ENCODE peak calls at places on chromosomes 4 and X, in ten cellular contexts. W, G, D, R, B, Z, V, U, A and X are unnamed samples.

GRCh38 chrX:136667446-136668168 is 19.6 kb downstream of the CD40LG start:
- DNase-seq in D (no peak), Z (no peak), A (peak; percentile 31), U (no peak), R (no peak), B (no peak), W (no peak), V (no peak), G (no peak), X (no peak)

GRCh38 chr4:40843696-40844095 is 93.9 kb downstream of the NSUN7 start:
- DNase-seq in Z (peak; percentile 10), G (peak; percentile 35), U (no peak), B (no peak), R (no peak), D (no peak), A (no peak), W (no peak), V (no peak), X (no peak)

GRCh38 chrX:143648705-143649104 is 12.8 kb upstream of the SLITRK4 start:
- DNase-seq in U (no peak), G (peak; percentile 29), V (no peak), A (no peak), B (no peak), D (no peak), Z (no peak), W (no peak), R (no peak), X (no peak)

GRCh38 chrX:41184312-41184711 is 99.1 kb downstream of the USP9X start:
- DNase-seq in V (no peak), G (no peak), W (no peak), R (no peak), Z (no peak), U (no peak), D (no peak), B (no peak), A (no peak), X (no peak)

GRCh38 chrX:70016513-70016912 is 33.2 kb downstream of the AWAT2 start:
- DNase-seq in D (no peak), Z (no peak), W (no peak), R (no peak), B (no peak), G (no peak), A (no peak), V (no peak), U (no peak), X (no peak)

GRCh38 chrX:15929231-15929630 is 74.6 kb upstream of the AP1S2 start:
- DNase-seq in G (no peak), Z (no peak), D (no peak), A (no peak), R (no peak), U (no peak), W (no peak), V (no peak), B (no peak), X (no peak)

GRCh38 chr4:128827280-128827679 is 17.8 kb downstream of the JADE1 start:
- DNase-seq in R (no peak), A (no peak), G (no peak), V (no peak), U (no peak), D (no peak), B (no peak), W (no peak), Z (no peak), X (no peak)

GRCh38 chr4:145732001-145732400 is 52.1 kb downstream of the C4orf51 start:
- DNase-seq in D (no peak), A (no peak), V (no peak), U (no peak), W (no peak), Z (no peak), R (no peak), B (no peak), G (no peak), X (no peak)

GRCh38 chr4:74886490-74886889 is 46.4 kb upstream of the PARM1 start:
- DNase-seq in Z (no peak), W (no peak), R (peak; percentile 76), A (no peak), G (peak; percentile 2), V (no peak), U (no peak), D (no peak), B (no peak), X (no peak)

GRCh38 chrX:70029790-70030189 is 19.9 kb downstream of the AWAT2 start:
- DNase-seq in U (no peak), D (no peak), V (no peak), A (no peak), R (no peak), B (no peak), W (no peak), Z (no peak), G (peak; percentile 7), X (no peak)

GRCh38 chr4:55444822-55445221 is 49.1 kb downstream of the TMEM165 start:
- DNase-seq in B (no peak), R (peak; percentile 62), A (no peak), V (no peak), U (peak; percentile 58), W (no peak), Z (no peak), D (no peak), G (peak; percentile 25), X (no peak)

GRCh38 chrX:153687121-153688039 is at the start of gene SLC6A8:
- DNase-seq in D (no peak), Z (peak; percentile 19), G (peak; percentile 62), V (no peak), U (peak; percentile 19), A (no peak), W (peak; percentile 17), B (peak; percentile 79), R (peak; percentile 77), X (no peak)

GRCh38 chrX:115895678-115896329 is 274.7 kb upstream of the AGTR2 start:
- DNase-seq in G (no peak), U (no peak), A (no peak), V (no peak), R (no peak), Z (no peak), D (no peak), B (no peak), W (no peak), X (no peak)

GRCh38 chrX:115892787-115893671 is 277.5 kb upstream of the AGTR2 start:
- DNase-seq in V (no peak), A (peak; percentile 72), W (peak; percentile 68), R (peak; percentile 17), Z (peak; percentile 36), U (peak; percentile 28), G (peak; percentile 52), B (no peak), D (no peak), X (no peak)

GRCh38 chrX:115894087-115894486 is 276.5 kb upstream of the AGTR2 start:
- DNase-seq in D (no peak), G (peak; percentile 45), Z (no peak), V (no peak), U (peak; percentile 13), R (no peak), W (peak; percentile 41), B (no peak), A (peak; percentile 20), X (no peak)

GRCh38 chrX:115889121-115889890 is 281.2 kb upstream of the AGTR2 start:
- DNase-seq in V (no peak), A (no peak), D (no peak), Z (no peak), B (no peak), U (no peak), W (no peak), G (no peak), R (no peak), X (no peak)

DNA sequence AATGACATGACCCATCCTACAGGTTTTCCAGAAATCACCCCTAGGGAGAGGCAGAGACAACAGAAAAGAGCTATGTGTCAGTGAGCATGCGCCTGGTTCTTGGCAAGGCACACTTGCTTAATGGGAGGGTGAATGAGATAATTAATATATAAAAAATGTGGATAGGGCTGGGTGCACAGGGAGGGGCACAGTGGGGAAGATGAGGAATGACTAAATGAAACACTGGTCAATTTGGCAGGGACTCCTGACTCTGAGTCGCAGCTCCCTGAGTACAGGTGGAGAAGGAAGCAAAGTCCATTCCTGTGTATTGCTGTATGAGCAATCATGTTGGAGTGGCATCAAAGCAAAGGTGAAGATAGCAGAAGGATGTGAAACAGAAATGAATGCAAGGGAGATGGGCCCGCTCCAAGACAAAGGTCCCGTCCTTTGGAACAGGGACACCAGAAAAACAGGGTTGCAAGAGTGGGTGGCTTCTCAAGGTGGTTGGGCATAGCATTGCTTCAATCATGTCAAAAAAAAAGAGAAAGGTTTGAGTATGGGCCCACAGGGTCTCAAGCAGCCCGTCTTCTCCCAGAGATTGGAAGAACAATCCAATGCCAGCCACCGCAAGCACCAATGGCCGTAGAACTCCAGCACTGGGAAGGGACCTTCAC is 278.4 kb upstream of the AGTR2 start:
- DNase-seq in Z (no peak), W (no peak), R (peak; percentile 13), D (no peak), G (no peak), A (no peak), U (no peak), B (no peak), V (no peak), X (no peak)
- H3K27ac ChIP-seq in Z (no peak overlapping the region), W (no peak overlapping the region), R (no peak overlapping the region), D (no peak overlapping the region), G (no peak overlapping the region), A (no peak overlapping the region), U (no peak overlapping the region), B (no peak overlapping the region), V (no peak overlapping the region), X (peak overlapping the region; percentile 50)

DNA sequence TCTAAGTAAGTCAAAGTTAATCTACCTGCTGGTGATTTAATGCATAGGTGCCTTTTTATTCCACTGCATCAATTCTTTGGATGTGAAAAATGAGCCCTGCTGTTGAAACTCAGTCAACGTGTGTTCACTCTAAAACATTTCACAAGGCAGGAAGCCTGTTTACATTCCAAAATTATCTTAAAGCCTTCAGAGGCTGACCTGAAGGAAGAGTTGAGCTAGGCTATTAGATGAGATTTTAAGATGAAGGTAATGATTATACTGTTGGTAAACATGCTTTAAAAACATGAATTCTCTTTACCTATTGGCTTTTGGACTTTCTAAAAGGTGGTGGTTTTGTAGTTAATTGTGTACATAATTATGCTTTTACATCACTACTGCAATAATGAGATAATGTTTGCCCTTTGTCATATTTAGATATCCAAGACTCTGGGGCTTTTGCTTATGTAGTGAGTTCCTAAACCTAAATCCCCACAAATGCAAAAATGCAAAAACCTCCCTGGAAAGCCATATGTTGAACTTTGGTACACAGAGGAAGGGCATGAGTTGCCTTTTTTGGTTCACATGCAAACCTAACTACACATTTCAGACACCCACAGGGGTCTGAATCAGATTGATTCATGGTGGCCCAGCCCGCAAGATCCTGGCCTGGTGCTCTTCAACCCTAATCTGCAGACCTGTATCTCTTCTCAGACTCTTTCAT is 92.3 kb downstream of the KLHL8 start:
- DNase-seq in V (no peak), U (no peak), B (no peak), G (no peak), W (no peak), R (no peak), D (no peak), A (no peak), Z (no peak), X (no peak)
- H3K36me3 ChIP-seq in V (peaks cover 20% of the 10 kb centered on the region), U (peaks cover 36% of the 10 kb centered on the region), B (peaks cover 89% of the 10 kb centered on the region), G (peaks cover 57% of the 10 kb centered on the region), W (peaks cover 5% of the 10 kb centered on the region), R (peaks cover 47% of the 10 kb centered on the region), D (peaks cover 27% of the 10 kb centered on the region), A (peaks cover 67% of the 10 kb centered on the region), Z (peaks cover 43% of the 10 kb centered on the region), X (peaks cover 27% of the 10 kb centered on the region)

GRCh38 chr4:121822047-121822446 is 1.6 kb downstream of the CCNA2 start:
- DNase-seq in B (no peak), V (no peak), G (no peak), D (no peak), R (no peak), W (no peak), U (no peak), Z (no peak), A (no peak), X (no peak)
- H3K4me3 ChIP-seq in B (no peak overlapping the region), V (peak overlapping the region; percentile 93), G (peak overlapping the region; percentile 96), D (no peak overlapping the region), R (peak overlapping the region; percentile 80), W (no peak overlapping the region), U (peak overlapping the region; percentile 87), Z (peak overlapping the region; percentile 83), A (no peak overlapping the region), X (no peak overlapping the region)

GRCh38 chr4:124179521-124180186 is 532.9 kb downstream of the ANKRD50 start:
- DNase-seq in V (no peak), W (no peak), G (peak; percentile 86), A (no peak), R (no peak), B (no peak), U (no peak), Z (no peak), D (no peak), X (no peak)
- H3K27ac ChIP-seq in V (no peak overlapping the region), W (no peak overlapping the region), G (peak overlapping the region; percentile 72), A (no peak overlapping the region), R (no peak overlapping the region), B (no peak overlapping the region), U (no peak overlapping the region), Z (no peak overlapping the region), D (peak overlapping the region; percentile 70), X (peak overlapping the region; percentile 73)